ENCODE peak calls at places on chromosomes 2 and 18, in seven cellular contexts. G is K562, N is HCT116, T is HepG2, K is GM12878, Q is SK-N-SH, M is H1. D is an unnamed sample.

GRCh38 chr2:63587814-63588384 is 378 bp downstream of the WDPCP start:
- DNase-seq in K (no peak), Q (no peak), M (no peak), G (no peak), T (no peak), N (no peak), D (no peak)

GRCh38 chr2:171792922-171793580 is 101.0 kb downstream of the SLC25A12 start:
- DNase-seq in Q (no peak), T (no peak), K (no peak), M (no peak), N (no peak), G (no peak), D (no peak)

GRCh38 chr2:173866858-173867620 is 98.1 kb downstream of the SP3 start:
- DNase-seq in M (no peak), T (no peak), G (no peak), Q (peak; percentile 58), K (no peak), N (no peak), D (no peak)

GRCh38 chr2:165462433-165462832 is 7.1 kb upstream of the CSRNP3 start:
- DNase-seq in Q (peak; percentile 47), G (no peak), M (no peak), N (no peak), K (no peak), T (no peak), D (no peak)

GRCh38 chr2:97808816-97809215 is 95.4 kb downstream of the ZAP70 start:
- DNase-seq in M (no peak), N (no peak), G (no peak), K (no peak), T (no peak), Q (no peak), D (no peak)

GRCh38 chr2:42200534-42201227 is 31.5 kb downstream of the EML4 start:
- DNase-seq in M (no peak), Q (no peak), K (no peak), G (no peak), T (no peak), N (no peak), D (no peak)

GRCh38 chr2:107545066-107545465 is 281.6 kb upstream of the RGPD4 start:
- DNase-seq in N (no peak), K (no peak), M (no peak), T (no peak), Q (no peak), G (no peak), D (no peak)

GRCh38 chr2:68031546-68032160 is 31.2 kb downstream of the C1D start:
- DNase-seq in N (peak; percentile 32), G (peak; percentile 64), T (peak; percentile 64), Q (peak; percentile 48), M (no peak), K (peak; percentile 12), D (peak; percentile 69)

GRCh38 chr2:241003369-241003768 is 5.0 kb downstream of the SNED1 start:
- DNase-seq in Q (no peak), G (no peak), M (no peak), T (no peak), N (no peak), K (no peak), D (no peak)

GRCh38 chr2:86087936-86088850 is 17.5 kb downstream of the POLR1A start:
- DNase-seq in N (no peak), Q (peak; percentile 49), G (no peak), T (no peak), M (no peak), K (no peak), D (no peak)

GRCh38 chr2:81334046-81334445 is 1029.5 kb upstream of the LRRTM1 start:
- DNase-seq in K (no peak), Q (no peak), N (no peak), T (no peak), G (no peak), M (no peak), D (no peak)

GRCh38 chr2:242030226-242030575 is 160.7 kb downstream of the RTP5 start:
- DNase-seq in G (no peak), N (no peak), K (no peak), T (no peak), Q (no peak), M (peak; percentile 39), D (no peak)

GRCh38 chr18:40911582-40912254 is 1043.3 kb upstream of the PIK3C3 start:
- DNase-seq in T (no peak), Q (no peak), M (no peak), N (no peak), G (no peak), K (no peak), D (no peak)

GRCh38 chr2:56199492-56199891 is 15.7 kb downstream of the CCDC85A start:
- DNase-seq in Q (no peak), G (no peak), K (no peak), T (no peak), M (no peak), N (no peak), D (no peak)

DNA sequence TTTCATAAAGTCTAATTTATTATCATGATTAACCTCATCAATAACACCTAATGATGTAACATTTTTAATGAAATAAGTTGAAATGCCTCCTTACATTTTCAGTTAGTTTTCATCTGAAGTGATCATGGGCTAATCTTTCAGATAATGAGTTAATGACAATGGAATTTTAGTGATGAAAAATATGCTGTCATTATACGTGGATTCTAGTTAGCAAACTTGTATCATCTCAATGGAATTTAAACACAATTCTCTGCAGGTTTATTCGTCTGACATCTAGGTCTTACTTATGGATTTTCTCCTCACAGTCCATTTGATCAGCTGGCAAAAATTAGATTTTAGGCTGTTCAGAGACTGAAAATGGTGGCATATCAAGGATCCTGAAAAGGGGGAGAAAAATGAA is 885.0 kb downstream of the SLC4A3 start:
- DNase-seq in G (no peak), T (no peak), K (no peak), M (no peak), N (no peak), Q (no peak), D (no peak)
- TF ChIP-seq JUND in G (no peak), T (no peak), K (no peak), M (no peak), N (no peak), Q (peak; percentile 29), D (no peak)

GRCh38 chr2:136008205-136008865 is 22.9 kb upstream of the DARS1 start:
- DNase-seq in G (no peak), N (no peak), M (no peak), T (no peak), Q (no peak), K (no peak), D (no peak)

GRCh38 chr2:136010126-136010525 is 24.7 kb upstream of the DARS1 start:
- DNase-seq in K (no peak), T (no peak), G (no peak), N (no peak), M (no peak), Q (no peak), D (no peak)

GRCh38 chr2:136005462-136006205 is 20.2 kb upstream of the DARS1 start:
- DNase-seq in K (no peak), G (no peak), M (no peak), N (no peak), T (no peak), Q (no peak), D (no peak)

GRCh38 chr2:136004920-136005319 is 19.5 kb upstream of the DARS1 start:
- DNase-seq in T (no peak), M (no peak), G (no peak), N (no peak), K (no peak), Q (no peak), D (no peak)

GRCh38 chr2:136006658-136007057 is 21.2 kb upstream of the DARS1 start:
- DNase-seq in Q (no peak), M (no peak), G (no peak), K (no peak), T (no peak), N (no peak), D (no peak)
- TF ChIP-seq JUND in Q (no peak), M (no peak), G (no peak), K (no peak), T (no peak), N (no peak), D (no peak)

DNA sequence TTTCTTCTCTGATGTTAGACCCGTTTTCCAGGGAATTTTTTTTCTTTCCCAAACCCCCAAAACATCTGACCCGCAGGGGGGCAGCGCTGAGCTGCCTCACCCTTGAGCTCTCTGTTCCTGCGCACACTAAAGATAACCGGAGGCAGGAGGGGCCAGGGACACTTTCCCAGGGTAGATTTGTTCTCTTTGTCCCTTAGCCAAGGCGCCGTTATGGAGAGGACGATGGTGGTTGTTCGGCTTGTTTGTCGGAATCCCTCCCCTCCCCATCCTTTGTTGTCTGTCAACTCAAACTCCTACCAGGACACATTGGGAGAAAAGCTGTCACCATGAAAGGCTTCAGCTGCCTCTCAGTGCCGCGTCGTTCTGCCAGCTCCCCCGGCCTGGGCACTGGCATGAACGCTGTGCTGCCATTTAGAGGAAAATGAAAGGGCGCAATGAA is 62.3 kb downstream of the RND3 start:
- DNase-seq in M (peak; percentile 71), K (no peak), T (no peak), Q (no peak), G (no peak), N (no peak), D (no peak)
- TF ChIP-seq JUND in M (no peak), K (no peak), T (no peak), Q (no peak), G (no peak), N (no peak), D (no peak)

GRCh38 chr2:148577845-148578492 is 66.6 kb upstream of the EPC2 start:
- DNase-seq in N (no peak), K (no peak), T (no peak), M (peak; percentile 69), G (no peak), Q (no peak), D (no peak)

GRCh38 chr2:148586528-148587128 is 57.9 kb upstream of the EPC2 start:
- DNase-seq in M (no peak), K (no peak), G (no peak), T (no peak), N (no peak), Q (no peak), D (no peak)

GRCh38 chr2:148578493-148578884 is 66.1 kb upstream of the EPC2 start:
- DNase-seq in M (no peak), Q (no peak), T (no peak), N (no peak), K (no peak), G (no peak), D (no peak)

GRCh38 chr2:148582679-148583511 is 61.7 kb upstream of the EPC2 start:
- DNase-seq in Q (no peak), K (no peak), T (no peak), M (no peak), N (no peak), G (no peak), D (no peak)
- TF ChIP-seq JUND in Q (no peak), K (no peak), T (no peak), M (no peak), N (no peak), G (no peak), D (no peak)

GRCh38 chr2:34549710-34550345 is 950.7 kb upstream of the FAM98A start:
- DNase-seq in Q (no peak), K (no peak), N (no peak), T (no peak), G (no peak), M (no peak), D (no peak)
- TF ChIP-seq JUND in Q (no peak), K (no peak), N (no peak), T (no peak), G (no peak), M (no peak), D (no peak)

D was measured in T47D.